ENCODE peak calls at places on chromosomes 12 and 14, in eight cellular contexts. F is neural progenitor cell; O is body of pancreas; Y is CD8-positive, alpha-beta memory T cell; X is retinal pigment epithelial cell; T is GM23248; D is GM12878; G is skeletal muscle cell. I is an unnamed sample.

GRCh38 chr14:61323970-61324369 is 2.6 kb downstream of the PRKCH start:
- DNase-seq in F (no peak), O (no peak), Y (no peak), X (no peak), T (no peak), D (no peak), G (no peak), I (no peak)

GRCh38 chr12:53652366-53652765 is 23.5 kb downstream of the ATP5MC2 start:
- DNase-seq in F (no peak), O (no peak), Y (no peak), X (no peak), T (peak; percentile 39), D (no peak), G (peak; percentile 21), I (no peak)

GRCh38 chr14:51581017-51581881 is 70.5 kb upstream of the FRMD6 start:
- DNase-seq in F (no peak), O (no peak), Y (no peak), X (no peak), T (peak; percentile 90), D (no peak), G (no peak), I (peak; percentile 39)

GRCh38 chr12:112381421-112381897 is 772 bp downstream of the HECTD4 start:
- DNase-seq in F (peak; percentile 62), O (peak; percentile 24), Y (peak; percentile 45), X (no peak), T (peak; percentile 49), D (no peak), G (no peak), I (no peak)

GRCh38 chr14:30251017-30251416 is 307.9 kb upstream of the G2E3 start:
- DNase-seq in F (no peak), O (no peak), Y (no peak), X (no peak), T (no peak), D (no peak), G (no peak), I (no peak)

GRCh38 chr14:56515739-56516138 is 63.9 kb upstream of the TMEM260 start:
- DNase-seq in F (no peak), O (no peak), Y (no peak), X (no peak), T (peak; percentile 19), D (no peak), G (no peak), I (no peak)

GRCh38 chr14:44107156-44107555 is 399.9 kb downstream of the FSCB start:
- DNase-seq in F (no peak), O (no peak), Y (no peak), X (no peak), T (no peak), D (no peak), G (no peak), I (no peak)

GRCh38 chr12:89412665-89413064 is 60.4 kb upstream of the DUSP6 start:
- DNase-seq in F (no peak), O (no peak), Y (no peak), X (no peak), T (no peak), D (no peak), G (no peak), I (no peak)

GRCh38 chr12:96907681-96908163 is 665 bp downstream of the NEDD1 start:
- DNase-seq in F (peak; percentile 63), O (peak; percentile 23), Y (peak; percentile 1), X (no peak), T (peak; percentile 59), D (no peak), G (no peak), I (no peak)

GRCh38 chr12:13606290-13606689 is 375.1 kb downstream of the GRIN2B start:
- DNase-seq in F (peak; percentile 72), O (no peak), Y (no peak), X (no peak), T (no peak), D (no peak), G (no peak), I (no peak)

GRCh38 chr12:68641138-68641537 is 30.4 kb downstream of the RAP1B start:
- DNase-seq in F (no peak), O (no peak), Y (no peak), X (no peak), T (no peak), D (peak; percentile 72), G (no peak), I (no peak)

GRCh38 chr12:130849561-130850417 is 10.7 kb upstream of the STX2 start:
- DNase-seq in F (no peak), O (peak; percentile 30), Y (no peak), X (no peak), T (no peak), D (no peak), G (no peak), I (no peak)

GRCh38 chr12:3551386-3551785 is 60.4 kb downstream of the PRMT8 start:
- DNase-seq in F (no peak), O (peak; percentile 18), Y (no peak), X (no peak), T (no peak), D (no peak), G (no peak), I (no peak)

GRCh38 chr12:48198619-48198973 is 4.5 kb downstream of the OR10AD1 start:
- DNase-seq in F (no peak), O (peak; percentile 39), Y (peak; percentile 7), X (no peak), T (peak; percentile 70), D (no peak), G (no peak), I (no peak)

GRCh38 chr14:100153560-100153959 is 5.9 kb downstream of the DEGS2 start:
- DNase-seq in F (no peak), O (no peak), Y (no peak), X (no peak), T (no peak), D (no peak), G (no peak), I (no peak)

GRCh38 chr14:85531141-85531593 is 1.2 kb downstream of the FLRT2 start:
- DNase-seq in F (peak; percentile 69), O (peak; percentile 72), Y (no peak), X (no peak), T (peak; percentile 86), D (no peak), G (peak; percentile 51), I (no peak)
- H3K4me3 ChIP-seq in F (peak overlapping the region; percentile 74), O (peak overlapping the region; percentile 73), Y (no peak overlapping the region), X (peak overlapping the region; percentile 99), T (peak overlapping the region; percentile 96), D (no peak overlapping the region), G (peak overlapping the region; percentile 89), I (peak overlapping the region; percentile 42)

GRCh38 chr12:20212658-20213387 is 155.5 kb upstream of the PDE3A start:
- DNase-seq in F (peak; percentile 93), O (peak; percentile 62), Y (no peak), X (peak; percentile 100), T (peak; percentile 100), D (no peak), G (peak; percentile 99), I (peak; percentile 98)
- H3K4me3 ChIP-seq in F (no peak overlapping the region), O (no peak overlapping the region), Y (no peak overlapping the region), X (no peak overlapping the region), T (peak overlapping the region; percentile 27), D (no peak overlapping the region), G (no peak overlapping the region), I (no peak overlapping the region)

GRCh38 chr14:73787760-73788508 is 63.7 kb upstream of the PTGR2 start:
- DNase-seq in F (peak; percentile 28), O (no peak), Y (no peak), X (no peak), T (peak; percentile 87), D (no peak), G (no peak), I (no peak)

GRCh38 chr14:73786942-73787759 is 64.5 kb upstream of the PTGR2 start:
- DNase-seq in F (peak; percentile 83), O (peak; percentile 80), Y (peak; percentile 55), X (no peak), T (peak; percentile 76), D (no peak), G (no peak), I (no peak)

GRCh38 chr14:73792476-73792875 is 59.2 kb upstream of the PTGR2 start:
- DNase-seq in F (peak; percentile 36), O (no peak), Y (no peak), X (no peak), T (no peak), D (no peak), G (no peak), I (no peak)

GRCh38 chr14:73788871-73789590 is 62.6 kb upstream of the PTGR2 start:
- DNase-seq in F (no peak), O (no peak), Y (no peak), X (no peak), T (no peak), D (no peak), G (no peak), I (no peak)

GRCh38 chr14:73789996-73790581 is 61.5 kb upstream of the PTGR2 start:
- DNase-seq in F (no peak), O (peak; percentile 36), Y (no peak), X (no peak), T (peak; percentile 98), D (no peak), G (peak; percentile 93), I (no peak)
- H3K4me3 ChIP-seq in F (no peak overlapping the region), O (no peak overlapping the region), Y (no peak overlapping the region), X (no peak overlapping the region), T (peak overlapping the region; percentile 34), D (no peak overlapping the region), G (no peak overlapping the region), I (no peak overlapping the region)

GRCh38 chr14:91317381-91318313 is 73.1 kb upstream of the GPR68 start:
- DNase-seq in F (no peak), O (peak; percentile 79), Y (peak; percentile 75), X (no peak), T (peak; percentile 21), D (no peak), G (no peak), I (no peak)
- H3K4me3 ChIP-seq in F (no peak overlapping the region), O (no peak overlapping the region), Y (peak overlapping the region; percentile 22), X (no peak overlapping the region), T (no peak overlapping the region), D (no peak overlapping the region), G (no peak overlapping the region), I (no peak overlapping the region)

I was measured in kidney epithelial cell.